ENCODE peak calls at places on chromosomes 4 and X, in seven cellular contexts. H is nephron progenitor cell; O is CD4-positive, alpha-beta T cell; S is cardiac septum; U is T-helper 2 cell; V is EL; K is Peyer's patch. L is an unnamed sample.

GRCh38 chr4:54230479-54231418 is 1.7 kb downstream of the PDGFRA start:
- DNase-seq in U (no peak), O (no peak), V (peak), K (no peak), S (no peak), H (peak), L (no peak)

GRCh38 chr4:92021203-92021602 is 282.6 kb upstream of the GRID2 start:
- DNase-seq in U (no peak), O (no peak), S (no peak), V (no peak), K (no peak), H (no peak), L (no peak)

GRCh38 chr4:140092094-140092820 is 61.7 kb downstream of the MAML3 start:
- DNase-seq in S (peak), H (peak), U (no peak), K (peak), V (peak), O (no peak), L (no peak)

GRCh38 chr4:4839471-4839810 is 20.0 kb upstream of the MSX1 start:
- DNase-seq in U (no peak), V (no peak), O (no peak), S (no peak), K (no peak), H (no peak), L (no peak)

GRCh38 chr4:178481564-178481963 is 1039.3 kb upstream of the AGA start:
- DNase-seq in V (no peak), O (no peak), U (no peak), S (no peak), H (no peak), K (no peak), L (no peak)

GRCh38 chrX:83508006-83508405 is at the start of gene POU3F4:
- DNase-seq in H (peak), O (no peak), K (no peak), V (no peak), U (no peak), S (no peak), L (no peak)

GRCh38 chrX:153365670-153366069 is 31.7 kb downstream of the ZNF275 start:
- DNase-seq in K (no peak), U (no peak), H (no peak), S (no peak), V (no peak), O (no peak), L (no peak)

GRCh38 chr4:123505077-123505456 is 108.5 kb downstream of the SPRY1 start:
- DNase-seq in S (no peak), V (no peak), U (no peak), K (no peak), H (no peak), O (no peak), L (no peak)

GRCh38 chr4:38605794-38606586 is 58.0 kb upstream of the KLF3 start:
- DNase-seq in H (peak), K (no peak), S (no peak), U (no peak), O (no peak), V (no peak), L (no peak)

GRCh38 chr4:158015241-158015640 is 157.6 kb downstream of the GASK1B start:
- DNase-seq in S (no peak), K (no peak), O (no peak), U (no peak), H (no peak), V (peak), L (no peak)

GRCh38 chr4:128776794-128777216 is 32.7 kb upstream of the JADE1 start:
- DNase-seq in H (no peak), O (no peak), K (peak), S (no peak), V (peak), U (no peak), L (no peak)

GRCh38 chrX:16445166-16445752 is 204.7 kb upstream of the S100G start:
- DNase-seq in O (peak), U (no peak), H (peak), S (no peak), K (no peak), V (peak), L (peak)

GRCh38 chr4:104279744-104280143 is 214.9 kb downstream of the CXXC4 start:
- DNase-seq in V (no peak), S (no peak), H (no peak), K (no peak), O (no peak), U (no peak), L (no peak)

GRCh38 chr4:7296661-7297335 is 104.5 kb downstream of the SORCS2 start:
- DNase-seq in S (no peak), K (no peak), U (no peak), V (no peak), O (no peak), H (no peak), L (no peak)

GRCh38 chr4:4333265-4333706 is 43.2 kb downstream of the ZBTB49 start:
- DNase-seq in K (no peak), S (peak), H (no peak), U (no peak), O (no peak), V (peak), L (no peak)

GRCh38 chrX:11792461-11793421 is 34.7 kb downstream of the MSL3 start:
- DNase-seq in O (peak), V (no peak), U (no peak), H (no peak), S (no peak), K (peak), L (no peak)

L was measured in activated CD4-positive, CD25-positive, alpha-beta regulatory T cell treated with anti-CD3 and anti-CD28 coated beads, Interleukin-2, amount 50 U/mL, for 72 hours.